ENCODE peak calls at places on chromosome 15, in seven cellular contexts. S is T-helper 2 cell; P is HS-5; E is cardiac muscle cell; K is Daoy; J is PC-9; A is stimulated activated CD4-positive, alpha-beta T cell treated with anti-CD3 and anti-CD28 coated beads, Interleukin-4, amount 100 ng/mL, for 48 hours. M is an unnamed sample.
A peak's percentile ranks its signal among the peaks of the same experiment; 100 is the strongest.

GRCh38 chr15:48642795-48643194 is 2.7 kb downstream of the FBN1 start:
- DNase-seq in S (no peak), P (no peak), E (peak; percentile 48), K (no peak), J (no peak), A (no peak), M (no peak)

GRCh38 chr15:99504823-99505551 is 60.8 kb upstream of the MEF2A start:
- DNase-seq in S (no peak), P (no peak), E (peak; percentile 35), K (peak; percentile 40), J (peak; percentile 10), A (no peak), M (no peak)

GRCh38 chr15:91424001-91424400 is 323.9 kb downstream of the SV2B start:
- DNase-seq in S (no peak), P (no peak), E (no peak), K (no peak), J (no peak), A (no peak), M (no peak)

GRCh38 chr15:67545864-67546263 is 3.4 kb downstream of the MAP2K5 start:
- DNase-seq in S (no peak), P (no peak), E (no peak), K (no peak), J (no peak), A (no peak), M (no peak)

GRCh38 chr15:82919231-82919886 is 33.2 kb downstream of the HOMER2 start:
- DNase-seq in S (no peak), P (no peak), E (no peak), K (no peak), J (peak; percentile 33), A (no peak), M (no peak)

GRCh38 chr15:41423979-41424659 is 7.2 kb downstream of the RTF1 start:
- DNase-seq in S (no peak), P (no peak), E (no peak), K (no peak), J (no peak), A (no peak), M (no peak)

GRCh38 chr15:60633426-60633968 is 154.6 kb upstream of the ICE2 start:
- DNase-seq in S (no peak), P (no peak), E (no peak), K (no peak), J (no peak), A (no peak), M (no peak)

GRCh38 chr15:34810455-34811146 is 15.3 kb upstream of the ACTC1 start:
- DNase-seq in S (no peak), P (peak; percentile 99), E (peak; percentile 76), K (peak; percentile 57), J (peak; percentile 53), A (no peak), M (no peak)

GRCh38 chr15:85443593-85444328 is 63.4 kb downstream of the AKAP13 start:
- DNase-seq in S (no peak), P (no peak), E (peak; percentile 52), K (peak; percentile 27), J (peak; percentile 55), A (no peak), M (no peak)

GRCh38 chr15:73346735-73347312 is 21.9 kb downstream of the HCN4 start:
- DNase-seq in S (peak; percentile 33), P (no peak), E (peak; percentile 50), K (peak; percentile 71), J (peak; percentile 61), A (peak; percentile 62), M (no peak)